ENCODE peak calls at places on chromosomes 13 and 19, in five cellular contexts. One of them, this sample, is unnamed.

GRCh38 chr13:33050161-33050560 is 33.9 kb downstream of the KL start:
- DNase-seq in activated CD4-positive, alpha-beta memory T cell treated with anti-CD3 and anti-CD28 coated beads for 36 hours: no peak
- DNase-seq in Daoy: no peak
- DNase-seq in lower lobe of right lung: no peak
- DNase-seq in mucosa of descending colon: no peak
- DNase-seq in this sample: no peak

GRCh38 chr13:27177852-27178251 is 6.2 kb upstream of the USP12 start:
- DNase-seq in activated CD4-positive, alpha-beta memory T cell treated with anti-CD3 and anti-CD28 coated beads for 36 hours: no peak
- DNase-seq in Daoy: no peak
- DNase-seq in lower lobe of right lung: no peak
- DNase-seq in mucosa of descending colon: no peak
- DNase-seq in this sample: no peak

GRCh38 chr13:113739527-113740285 is 19.3 kb upstream of the TMEM255B start:
- DNase-seq in activated CD4-positive, alpha-beta memory T cell treated with anti-CD3 and anti-CD28 coated beads for 36 hours: no peak
- DNase-seq in Daoy: no peak
- DNase-seq in lower lobe of right lung: peak; percentile 20
- DNase-seq in mucosa of descending colon: peak; percentile 24
- DNase-seq in this sample: peak; percentile 45

GRCh38 chr19:35730326-35730725 is 11.9 kb downstream of the IGFLR1 start:
- DNase-seq in activated CD4-positive, alpha-beta memory T cell treated with anti-CD3 and anti-CD28 coated beads for 36 hours: no peak
- DNase-seq in Daoy: no peak
- DNase-seq in lower lobe of right lung: no peak
- DNase-seq in mucosa of descending colon: no peak
- DNase-seq in this sample: peak; percentile 39

GRCh38 chr13:43232866-43233265 is 209.5 kb downstream of the DNAJC15 start:
- DNase-seq in activated CD4-positive, alpha-beta memory T cell treated with anti-CD3 and anti-CD28 coated beads for 36 hours: no peak
- DNase-seq in Daoy: peak; percentile 37
- DNase-seq in lower lobe of right lung: no peak
- DNase-seq in mucosa of descending colon: no peak
- DNase-seq in this sample: no peak

GRCh38 chr13:102856603-102857002 is 10.8 kb downstream of the ERCC5 start:
- DNase-seq in activated CD4-positive, alpha-beta memory T cell treated with anti-CD3 and anti-CD28 coated beads for 36 hours: no peak
- DNase-seq in Daoy: peak; percentile 46
- DNase-seq in lower lobe of right lung: peak; percentile 54
- DNase-seq in mucosa of descending colon: peak; percentile 35
- DNase-seq in this sample: peak; percentile 74

GRCh38 chr19:33252418-33252962 is 26.8 kb upstream of the SLC7A10 start:
- DNase-seq in activated CD4-positive, alpha-beta memory T cell treated with anti-CD3 and anti-CD28 coated beads for 36 hours: no peak
- DNase-seq in Daoy: no peak
- DNase-seq in lower lobe of right lung: peak; percentile 32
- DNase-seq in mucosa of descending colon: no peak
- DNase-seq in this sample: no peak

GRCh38 chr19:47005873-47006272 is 13.8 kb upstream of the NPAS1 start:
- DNase-seq in activated CD4-positive, alpha-beta memory T cell treated with anti-CD3 and anti-CD28 coated beads for 36 hours: peak; percentile 30
- DNase-seq in Daoy: peak; percentile 46
- DNase-seq in lower lobe of right lung: no peak
- DNase-seq in mucosa of descending colon: no peak
- DNase-seq in this sample: no peak